ENCODE peak calls at places on chromosomes 6 and 20, in eight cellular contexts. Z, H, E, B, N, K, U and P are unnamed samples.
A peak's percentile ranks its signal among the peaks of the same experiment; 100 is the strongest.

GRCh38 chr6:9511157-9511556 is 903.7 kb downstream of the TFAP2A start:
- DNase-seq in Z (no peak), B (no peak), E (no peak), H (no peak), U (no peak), K (no peak), N (no peak), P (no peak)

GRCh38 chr6:13332349-13332706 is 4.0 kb upstream of the TBC1D7 start:
- DNase-seq in E (no peak), N (no peak), K (no peak), U (no peak), Z (no peak), H (no peak), B (no peak), P (no peak)

GRCh38 chr6:52802806-52803205 is 810 bp downstream of the GSTA1 start:
- DNase-seq in E (no peak), Z (no peak), N (no peak), U (no peak), B (no peak), H (no peak), K (no peak), P (no peak)

GRCh38 chr6:27177454-27178000 is 70.0 kb upstream of the PRSS16 start:
- DNase-seq in B (peak; percentile 86), H (peak; percentile 70), Z (peak; percentile 53), N (peak; percentile 61), K (peak; percentile 88), E (peak; percentile 87), U (peak; percentile 79), P (peak; percentile 29)

GRCh38 chr6:151482290-151482689 is 11.5 kb upstream of the CCDC170 start:
- DNase-seq in B (no peak), N (no peak), E (no peak), Z (no peak), K (no peak), H (peak; percentile 23), U (peak; percentile 25), P (no peak)

GRCh38 chr20:47860049-47860830 is 75.0 kb upstream of the SULF2 start:
- DNase-seq in E (no peak), N (no peak), H (no peak), B (no peak), K (no peak), U (no peak), Z (no peak), P (no peak)

GRCh38 chr20:19760371-19760721 is 2.3 kb downstream of the RIN2 start:
- DNase-seq in U (no peak), B (no peak), K (no peak), H (no peak), E (no peak), Z (no peak), N (no peak), P (no peak)

GRCh38 chr6:22557007-22557406 is 12.4 kb upstream of the HDGFL1 start:
- DNase-seq in Z (no peak), B (no peak), E (no peak), H (no peak), U (no peak), K (no peak), N (no peak), P (no peak)

GRCh38 chr20:21099653-21100589 is 6.2 kb downstream of the LINC00237 start:
- DNase-seq in K (no peak), Z (no peak), H (peak; percentile 48), B (no peak), E (peak; percentile 55), U (peak; percentile 8), N (no peak), P (no peak)

GRCh38 chr6:3773696-3774298 is 22.3 kb upstream of the PXDC1 start:
- DNase-seq in Z (no peak), E (no peak), K (peak; percentile 56), N (peak; percentile 38), B (no peak), H (no peak), U (no peak), P (no peak)

GRCh38 chr20:20360464-20360863 is 7.4 kb upstream of the INSM1 start:
- DNase-seq in K (peak; percentile 52), Z (peak; percentile 63), E (peak; percentile 53), U (peak; percentile 87), H (no peak), N (no peak), B (peak; percentile 85), P (no peak)

GRCh38 chr20:57262244-57263126 is 4.0 kb downstream of the BMP7 start:
- DNase-seq in U (no peak), Z (no peak), K (no peak), E (no peak), N (no peak), B (no peak), H (no peak), P (no peak)

GRCh38 chr6:42338573-42339218 is 113.0 kb downstream of the TRERF1 start:
- DNase-seq in N (no peak), U (peak; percentile 89), H (no peak), E (peak; percentile 80), K (peak; percentile 96), B (no peak), Z (no peak), P (no peak)

GRCh38 chr6:115947964-115948541 is 112.6 kb downstream of the FRK start:
- DNase-seq in U (no peak), K (no peak), E (no peak), B (no peak), N (no peak), H (no peak), Z (no peak), P (no peak)

GRCh38 chr6:3628143-3628840 is 123.2 kb downstream of the PXDC1 start:
- DNase-seq in E (no peak), H (no peak), U (no peak), Z (no peak), K (no peak), N (no peak), B (no peak), P (no peak)

GRCh38 chr6:113381232-113381631 is 475.9 kb upstream of the MARCKS start:
- DNase-seq in K (no peak), U (no peak), H (no peak), Z (no peak), N (no peak), E (no peak), B (no peak), P (no peak)

GRCh38 chr6:126040826-126041225 is 54.5 kb downstream of the TRMT11 start:
- DNase-seq in N (no peak), B (no peak), E (peak; percentile 73), H (no peak), K (peak; percentile 68), Z (no peak), U (peak; percentile 43), P (no peak)

GRCh38 chr6:14165091-14165490 is 47.5 kb downstream of the CD83 start:
- DNase-seq in H (no peak), U (peak; percentile 50), Z (no peak), N (no peak), B (no peak), E (peak; percentile 69), K (peak; percentile 36), P (no peak)

GRCh38 chr6:167000759-167001158 is 1.6 kb downstream of the CEP43 start:
- DNase-seq in U (no peak), K (no peak), Z (no peak), B (no peak), E (no peak), H (no peak), N (no peak), P (no peak)

GRCh38 chr20:25867776-25868649 is 171.4 kb upstream of the ZNF337 start:
- DNase-seq in E (no peak), H (peak; percentile 77), Z (peak; percentile 80), B (peak; percentile 73), U (peak; percentile 83), K (peak; percentile 45), N (peak; percentile 77), P (peak; percentile 74)

GRCh38 chr20:44038681-44039123 is 124.0 kb downstream of the TOX2 start:
- DNase-seq in H (no peak), Z (peak; percentile 54), K (no peak), B (peak; percentile 86), U (no peak), N (no peak), E (no peak), P (no peak)

GRCh38 chr20:41317536-41318270 is at the start of gene ZHX3:
- DNase-seq in B (peak; percentile 94), H (peak; percentile 97), Z (peak; percentile 90), E (peak; percentile 95), N (peak; percentile 98), K (peak; percentile 97), U (peak; percentile 99), P (peak; percentile 92)

GRCh38 chr6:52568320-52568719 is 8.5 kb downstream of the TRAM2 start:
- DNase-seq in K (no peak), H (no peak), N (peak; percentile 50), U (no peak), Z (no peak), E (no peak), B (no peak), P (no peak)

GRCh38 chr20:23291575-23292240 is 58.9 kb upstream of the NXT1 start:
- DNase-seq in N (no peak), K (no peak), U (no peak), H (no peak), E (no peak), Z (no peak), B (no peak), P (no peak)

GRCh38 chr6:142925575-142926110 is 19.3 kb downstream of the HIVEP2 start:
- DNase-seq in H (no peak), B (no peak), E (no peak), U (no peak), Z (no peak), N (no peak), K (no peak), P (no peak)

GRCh38 chr6:137661601-137662000 is 167.4 kb upstream of the OLIG3 start:
- DNase-seq in N (peak; percentile 33), H (peak; percentile 40), Z (no peak), K (peak; percentile 28), U (no peak), E (peak; percentile 9), B (peak; percentile 8), P (no peak)

GRCh38 chr20:53515749-53516148 is 77.9 kb downstream of the ZNF217 start:
- DNase-seq in E (no peak), Z (no peak), H (no peak), U (no peak), N (no peak), K (no peak), B (no peak), P (no peak)

GRCh38 chr6:110720066-110720465 is 95.2 kb downstream of the CDK19 start:
- DNase-seq in E (no peak), Z (no peak), K (no peak), H (no peak), U (no peak), B (no peak), N (no peak), P (no peak)

GRCh38 chr6:33694401-33694931 is 17.0 kb downstream of the UQCC2 start:
- DNase-seq in N (no peak), H (peak; percentile 67), U (no peak), E (no peak), Z (no peak), B (peak; percentile 70), K (peak; percentile 65), P (no peak)

GRCh38 chr6:95866732-95867131 is 149.0 kb upstream of the FUT9 start:
- DNase-seq in H (no peak), Z (no peak), E (peak; percentile 14), K (no peak), U (no peak), B (peak; percentile 50), N (no peak), P (no peak)